ENCODE peak calls at places on chromosomes 3 and 15, in nine cellular contexts. One of them, this sample, is unnamed.

GRCh38 chr3:51932471-51933370 is 9.0 kb downstream of the RRP9 start:
- DNase-seq in AG04450: no peak
- DNase-seq in activated effector memory CD4-positive, alpha-beta T cell treated with Interleukin-2 at 50 U/mL for 16 hours: no peak
- DNase-seq in IMR-90: no peak
- DNase-seq in heart right ventricle: no peak
- DNase-seq in AG09309: no peak
- DNase-seq in dorsolateral prefrontal cortex: no peak
- DNase-seq in stimulated activated naive B cell treated with anti-CD40 and anti-IgM and Interleukin-4, amounts not matched to agents 10 μg/mL and 1 μg/mL and 100 μg/mL, for 72 hours: no peak
- DNase-seq in GM23338: no peak
- DNase-seq in this sample: no peak

GRCh38 chr15:52186651-52187486 is 4.3 kb downstream of the GNB5 start:
- DNase-seq in AG04450: no peak
- DNase-seq in dorsolateral prefrontal cortex: no peak
- DNase-seq in activated effector memory CD4-positive, alpha-beta T cell treated with Interleukin-2 at 50 U/mL for 16 hours: no peak
- DNase-seq in GM23338: no peak
- DNase-seq in heart right ventricle: no peak
- DNase-seq in stimulated activated naive B cell treated with anti-CD40 and anti-IgM and Interleukin-4, amounts not matched to agents 10 μg/mL and 1 μg/mL and 100 μg/mL, for 72 hours: no peak
- DNase-seq in AG09309: no peak
- DNase-seq in IMR-90: no peak
- DNase-seq in this sample: no peak

GRCh38 chr3:159852821-159853505 is 135.7 kb upstream of the IL12A start:
- DNase-seq in heart right ventricle: peak
- DNase-seq in stimulated activated naive B cell treated with anti-CD40 and anti-IgM and Interleukin-4, amounts not matched to agents 10 μg/mL and 1 μg/mL and 100 μg/mL, for 72 hours: no peak
- DNase-seq in dorsolateral prefrontal cortex: peak
- DNase-seq in GM23338: peak
- DNase-seq in AG09309: no peak
- DNase-seq in activated effector memory CD4-positive, alpha-beta T cell treated with Interleukin-2 at 50 U/mL for 16 hours: no peak
- DNase-seq in AG04450: no peak
- DNase-seq in IMR-90: peak
- DNase-seq in this sample: peak

GRCh38 chr3:127137113-127137512 is 55.8 kb upstream of the PRR23E start:
- DNase-seq in activated effector memory CD4-positive, alpha-beta T cell treated with Interleukin-2 at 50 U/mL for 16 hours: no peak
- DNase-seq in AG04450: no peak
- DNase-seq in heart right ventricle: no peak
- DNase-seq in GM23338: no peak
- DNase-seq in dorsolateral prefrontal cortex: no peak
- DNase-seq in stimulated activated naive B cell treated with anti-CD40 and anti-IgM and Interleukin-4, amounts not matched to agents 10 μg/mL and 1 μg/mL and 100 μg/mL, for 72 hours: no peak
- DNase-seq in AG09309: no peak
- DNase-seq in IMR-90: no peak
- DNase-seq in this sample: no peak

GRCh38 chr15:83365370-83365938 is 81.0 kb upstream of the BNC1 start:
- DNase-seq in stimulated activated naive B cell treated with anti-CD40 and anti-IgM and Interleukin-4, amounts not matched to agents 10 μg/mL and 1 μg/mL and 100 μg/mL, for 72 hours: no peak
- DNase-seq in AG04450: no peak
- DNase-seq in activated effector memory CD4-positive, alpha-beta T cell treated with Interleukin-2 at 50 U/mL for 16 hours: no peak
- DNase-seq in IMR-90: peak
- DNase-seq in dorsolateral prefrontal cortex: peak
- DNase-seq in heart right ventricle: no peak
- DNase-seq in GM23338: peak
- DNase-seq in AG09309: peak
- DNase-seq in this sample: peak

GRCh38 chr3:48352546-48352945 is 19.1 kb upstream of the SPINK8 start:
- DNase-seq in GM23338: no peak
- DNase-seq in dorsolateral prefrontal cortex: no peak
- DNase-seq in AG09309: no peak
- DNase-seq in AG04450: no peak
- DNase-seq in activated effector memory CD4-positive, alpha-beta T cell treated with Interleukin-2 at 50 U/mL for 16 hours: no peak
- DNase-seq in IMR-90: no peak
- DNase-seq in heart right ventricle: no peak
- DNase-seq in stimulated activated naive B cell treated with anti-CD40 and anti-IgM and Interleukin-4, amounts not matched to agents 10 μg/mL and 1 μg/mL and 100 μg/mL, for 72 hours: no peak
- DNase-seq in this sample: no peak

GRCh38 chr3:126551839-126552687 is 6.7 kb downstream of the C3orf22 start:
- DNase-seq in dorsolateral prefrontal cortex: no peak
- DNase-seq in IMR-90: no peak
- DNase-seq in AG09309: no peak
- DNase-seq in stimulated activated naive B cell treated with anti-CD40 and anti-IgM and Interleukin-4, amounts not matched to agents 10 μg/mL and 1 μg/mL and 100 μg/mL, for 72 hours: no peak
- DNase-seq in AG04450: no peak
- DNase-seq in heart right ventricle: no peak
- DNase-seq in GM23338: no peak
- DNase-seq in activated effector memory CD4-positive, alpha-beta T cell treated with Interleukin-2 at 50 U/mL for 16 hours: no peak
- DNase-seq in this sample: no peak

GRCh38 chr3:149252272-149252671 is 30.6 kb upstream of the CP start:
- DNase-seq in IMR-90: no peak
- DNase-seq in stimulated activated naive B cell treated with anti-CD40 and anti-IgM and Interleukin-4, amounts not matched to agents 10 μg/mL and 1 μg/mL and 100 μg/mL, for 72 hours: no peak
- DNase-seq in GM23338: no peak
- DNase-seq in activated effector memory CD4-positive, alpha-beta T cell treated with Interleukin-2 at 50 U/mL for 16 hours: no peak
- DNase-seq in heart right ventricle: no peak
- DNase-seq in AG04450: no peak
- DNase-seq in dorsolateral prefrontal cortex: no peak
- DNase-seq in AG09309: no peak
- DNase-seq in this sample: no peak

GRCh38 chr3:8610961-8611360 is 33.6 kb downstream of the SSUH2 start:
- DNase-seq in stimulated activated naive B cell treated with anti-CD40 and anti-IgM and Interleukin-4, amounts not matched to agents 10 μg/mL and 1 μg/mL and 100 μg/mL, for 72 hours: no peak
- DNase-seq in activated effector memory CD4-positive, alpha-beta T cell treated with Interleukin-2 at 50 U/mL for 16 hours: no peak
- DNase-seq in IMR-90: no peak
- DNase-seq in dorsolateral prefrontal cortex: no peak
- DNase-seq in heart right ventricle: no peak
- DNase-seq in AG09309: no peak
- DNase-seq in GM23338: no peak
- DNase-seq in AG04450: no peak
- DNase-seq in this sample: no peak

GRCh38 chr3:134371542-134372324 is 2.5 kb downstream of the AMOTL2 start:
- DNase-seq in activated effector memory CD4-positive, alpha-beta T cell treated with Interleukin-2 at 50 U/mL for 16 hours: no peak
- DNase-seq in heart right ventricle: no peak
- DNase-seq in AG04450: no peak
- DNase-seq in dorsolateral prefrontal cortex: no peak
- DNase-seq in stimulated activated naive B cell treated with anti-CD40 and anti-IgM and Interleukin-4, amounts not matched to agents 10 μg/mL and 1 μg/mL and 100 μg/mL, for 72 hours: no peak
- DNase-seq in GM23338: no peak
- DNase-seq in IMR-90: peak
- DNase-seq in AG09309: no peak
- DNase-seq in this sample: no peak

GRCh38 chr15:78266806-78267205 is 2.4 kb downstream of the DNAJA4 start:
- DNase-seq in AG04450: no peak
- DNase-seq in AG09309: no peak
- DNase-seq in heart right ventricle: no peak
- DNase-seq in IMR-90: no peak
- DNase-seq in dorsolateral prefrontal cortex: no peak
- DNase-seq in GM23338: no peak
- DNase-seq in stimulated activated naive B cell treated with anti-CD40 and anti-IgM and Interleukin-4, amounts not matched to agents 10 μg/mL and 1 μg/mL and 100 μg/mL, for 72 hours: no peak
- DNase-seq in activated effector memory CD4-positive, alpha-beta T cell treated with Interleukin-2 at 50 U/mL for 16 hours: no peak
- DNase-seq in this sample: no peak

GRCh38 chr3:187520027-187520945 is 149.9 kb downstream of the SST start:
- DNase-seq in heart right ventricle: peak
- DNase-seq in dorsolateral prefrontal cortex: no peak
- DNase-seq in stimulated activated naive B cell treated with anti-CD40 and anti-IgM and Interleukin-4, amounts not matched to agents 10 μg/mL and 1 μg/mL and 100 μg/mL, for 72 hours: no peak
- DNase-seq in AG04450: no peak
- DNase-seq in activated effector memory CD4-positive, alpha-beta T cell treated with Interleukin-2 at 50 U/mL for 16 hours: no peak
- DNase-seq in AG09309: peak
- DNase-seq in IMR-90: no peak
- DNase-seq in GM23338: no peak
- DNase-seq in this sample: no peak

GRCh38 chr3:129022114-129022994 is 21.2 kb downstream of the EFCC1 start:
- DNase-seq in GM23338: no peak
- DNase-seq in activated effector memory CD4-positive, alpha-beta T cell treated with Interleukin-2 at 50 U/mL for 16 hours: no peak
- DNase-seq in stimulated activated naive B cell treated with anti-CD40 and anti-IgM and Interleukin-4, amounts not matched to agents 10 μg/mL and 1 μg/mL and 100 μg/mL, for 72 hours: no peak
- DNase-seq in AG09309: no peak
- DNase-seq in IMR-90: peak
- DNase-seq in AG04450: peak
- DNase-seq in dorsolateral prefrontal cortex: peak
- DNase-seq in heart right ventricle: peak
- DNase-seq in this sample: no peak

GRCh38 chr15:45185903-45186770 is 1.6 kb downstream of the SHF start:
- DNase-seq in dorsolateral prefrontal cortex: no peak
- DNase-seq in stimulated activated naive B cell treated with anti-CD40 and anti-IgM and Interleukin-4, amounts not matched to agents 10 μg/mL and 1 μg/mL and 100 μg/mL, for 72 hours: no peak
- DNase-seq in AG09309: no peak
- DNase-seq in heart right ventricle: no peak
- DNase-seq in IMR-90: peak
- DNase-seq in AG04450: no peak
- DNase-seq in GM23338: no peak
- DNase-seq in activated effector memory CD4-positive, alpha-beta T cell treated with Interleukin-2 at 50 U/mL for 16 hours: no peak
- DNase-seq in this sample: no peak

GRCh38 chr3:168864107-168865021 is 768.6 kb upstream of the GOLIM4 start:
- DNase-seq in IMR-90: no peak
- DNase-seq in AG04450: no peak
- DNase-seq in heart right ventricle: no peak
- DNase-seq in dorsolateral prefrontal cortex: no peak
- DNase-seq in stimulated activated naive B cell treated with anti-CD40 and anti-IgM and Interleukin-4, amounts not matched to agents 10 μg/mL and 1 μg/mL and 100 μg/mL, for 72 hours: no peak
- DNase-seq in activated effector memory CD4-positive, alpha-beta T cell treated with Interleukin-2 at 50 U/mL for 16 hours: no peak
- DNase-seq in AG09309: no peak
- DNase-seq in GM23338: no peak
- DNase-seq in this sample: no peak

GRCh38 chr3:25381083-25381482 is 47.0 kb upstream of the RARB start:
- DNase-seq in heart right ventricle: no peak
- DNase-seq in AG04450: no peak
- DNase-seq in dorsolateral prefrontal cortex: no peak
- DNase-seq in AG09309: no peak
- DNase-seq in GM23338: no peak
- DNase-seq in IMR-90: no peak
- DNase-seq in activated effector memory CD4-positive, alpha-beta T cell treated with Interleukin-2 at 50 U/mL for 16 hours: no peak
- DNase-seq in stimulated activated naive B cell treated with anti-CD40 and anti-IgM and Interleukin-4, amounts not matched to agents 10 μg/mL and 1 μg/mL and 100 μg/mL, for 72 hours: no peak
- DNase-seq in this sample: peak

This sample was measured in iPS-NIHi11.